ENCODE peak calls at places on chromosome 2, in eight cellular contexts. One of them, this sample, is unnamed.

GRCh38 chr2:142858991-142859390 is 18.5 kb upstream of the KYNU start:
- DNase-seq in RWPE2: no peak
- DNase-seq in left lobe of liver: no peak
- DNase-seq in sciatic nerve: no peak
- DNase-seq in AG10803: no peak
- DNase-seq in activated CD8-positive, alpha-beta memory T cell treated with anti-CD3 and anti-CD28 coated beads for 1 hour: no peak
- DNase-seq in neural progenitor cell: no peak
- DNase-seq in NCI-H146: no peak
- DNase-seq in this sample: no peak

GRCh38 chr2:181977661-181978350 is 7.8 kb upstream of the PPP1R1C start:
- DNase-seq in NCI-H146: no peak
- DNase-seq in AG10803: peak; percentile 22
- DNase-seq in sciatic nerve: no peak
- DNase-seq in RWPE2: peak; percentile 73
- DNase-seq in left lobe of liver: no peak
- DNase-seq in activated CD8-positive, alpha-beta memory T cell treated with anti-CD3 and anti-CD28 coated beads for 1 hour: no peak
- DNase-seq in neural progenitor cell: no peak
- DNase-seq in this sample: no peak

GRCh38 chr2:73897934-73898333 is 5.1 kb downstream of the ACTG2 start:
- DNase-seq in NCI-H146: peak; percentile 11
- DNase-seq in AG10803: no peak
- DNase-seq in left lobe of liver: no peak
- DNase-seq in RWPE2: no peak
- DNase-seq in neural progenitor cell: no peak
- DNase-seq in sciatic nerve: no peak
- DNase-seq in activated CD8-positive, alpha-beta memory T cell treated with anti-CD3 and anti-CD28 coated beads for 1 hour: no peak
- DNase-seq in this sample: no peak

GRCh38 chr2:55460562-55460961 is 40.9 kb upstream of the CCDC88A start:
- DNase-seq in sciatic nerve: no peak
- DNase-seq in left lobe of liver: no peak
- DNase-seq in neural progenitor cell: no peak
- DNase-seq in AG10803: peak; percentile 6
- DNase-seq in activated CD8-positive, alpha-beta memory T cell treated with anti-CD3 and anti-CD28 coated beads for 1 hour: no peak
- DNase-seq in NCI-H146: no peak
- DNase-seq in RWPE2: no peak
- DNase-seq in this sample: peak; percentile 9

GRCh38 chr2:101251844-101252407 is 760 bp upstream of the CNOT11 start:
- DNase-seq in RWPE2: no peak
- DNase-seq in activated CD8-positive, alpha-beta memory T cell treated with anti-CD3 and anti-CD28 coated beads for 1 hour: no peak
- DNase-seq in left lobe of liver: peak; percentile 53
- DNase-seq in AG10803: no peak
- DNase-seq in NCI-H146: peak; percentile 84
- DNase-seq in neural progenitor cell: peak; percentile 42
- DNase-seq in sciatic nerve: no peak
- DNase-seq in this sample: no peak

GRCh38 chr2:173959358-173959884 is 5.8 kb downstream of the SP3 start:
- DNase-seq in NCI-H146: no peak
- DNase-seq in neural progenitor cell: no peak
- DNase-seq in activated CD8-positive, alpha-beta memory T cell treated with anti-CD3 and anti-CD28 coated beads for 1 hour: no peak
- DNase-seq in left lobe of liver: no peak
- DNase-seq in sciatic nerve: no peak
- DNase-seq in RWPE2: no peak
- DNase-seq in AG10803: no peak
- DNase-seq in this sample: no peak

GRCh38 chr2:106323337-106324013 is 129.4 kb upstream of the UXS1 start:
- DNase-seq in activated CD8-positive, alpha-beta memory T cell treated with anti-CD3 and anti-CD28 coated beads for 1 hour: no peak
- DNase-seq in sciatic nerve: no peak
- DNase-seq in AG10803: no peak
- DNase-seq in neural progenitor cell: no peak
- DNase-seq in left lobe of liver: no peak
- DNase-seq in RWPE2: no peak
- DNase-seq in NCI-H146: no peak
- DNase-seq in this sample: no peak

GRCh38 chr2:134271758-134272157 is 17.9 kb downstream of the MGAT5 start:
- DNase-seq in sciatic nerve: no peak
- DNase-seq in activated CD8-positive, alpha-beta memory T cell treated with anti-CD3 and anti-CD28 coated beads for 1 hour: no peak
- DNase-seq in AG10803: no peak
- DNase-seq in neural progenitor cell: no peak
- DNase-seq in RWPE2: no peak
- DNase-seq in left lobe of liver: no peak
- DNase-seq in NCI-H146: peak; percentile 18
- DNase-seq in this sample: no peak

GRCh38 chr2:64840419-64840818 is 148.8 kb upstream of the SLC1A4 start:
- DNase-seq in neural progenitor cell: no peak
- DNase-seq in NCI-H146: no peak
- DNase-seq in activated CD8-positive, alpha-beta memory T cell treated with anti-CD3 and anti-CD28 coated beads for 1 hour: no peak
- DNase-seq in sciatic nerve: no peak
- DNase-seq in RWPE2: no peak
- DNase-seq in AG10803: peak; percentile 83
- DNase-seq in left lobe of liver: no peak
- DNase-seq in this sample: no peak

GRCh38 chr2:192126426-192126825 is 68.3 kb downstream of the TMEFF2 start:
- DNase-seq in neural progenitor cell: no peak
- DNase-seq in AG10803: no peak
- DNase-seq in activated CD8-positive, alpha-beta memory T cell treated with anti-CD3 and anti-CD28 coated beads for 1 hour: no peak
- DNase-seq in left lobe of liver: no peak
- DNase-seq in sciatic nerve: no peak
- DNase-seq in NCI-H146: no peak
- DNase-seq in RWPE2: no peak
- DNase-seq in this sample: no peak

GRCh38 chr2:231093956-231094355 is 30.9 kb downstream of the HTR2B start:
- DNase-seq in activated CD8-positive, alpha-beta memory T cell treated with anti-CD3 and anti-CD28 coated beads for 1 hour: no peak
- DNase-seq in AG10803: no peak
- DNase-seq in RWPE2: no peak
- DNase-seq in NCI-H146: no peak
- DNase-seq in sciatic nerve: no peak
- DNase-seq in neural progenitor cell: no peak
- DNase-seq in left lobe of liver: no peak
- DNase-seq in this sample: no peak

GRCh38 chr2:233209978-233210680 is 41.3 kb upstream of the ATG16L1 start:
- DNase-seq in RWPE2: no peak
- DNase-seq in left lobe of liver: no peak
- DNase-seq in activated CD8-positive, alpha-beta memory T cell treated with anti-CD3 and anti-CD28 coated beads for 1 hour: no peak
- DNase-seq in sciatic nerve: no peak
- DNase-seq in NCI-H146: no peak
- DNase-seq in AG10803: no peak
- DNase-seq in neural progenitor cell: no peak
- DNase-seq in this sample: no peak

GRCh38 chr2:16126141-16126968 is 186.0 kb downstream of the MYCN start:
- DNase-seq in AG10803: no peak
- DNase-seq in sciatic nerve: no peak
- DNase-seq in RWPE2: no peak
- DNase-seq in neural progenitor cell: no peak
- DNase-seq in activated CD8-positive, alpha-beta memory T cell treated with anti-CD3 and anti-CD28 coated beads for 1 hour: no peak
- DNase-seq in NCI-H146: no peak
- DNase-seq in left lobe of liver: no peak
- DNase-seq in this sample: no peak

GRCh38 chr2:151827564-151828142 is 568 bp downstream of the ARL5A start:
- DNase-seq in sciatic nerve: peak; percentile 79
- DNase-seq in AG10803: peak; percentile 21
- DNase-seq in NCI-H146: peak; percentile 25
- DNase-seq in RWPE2: no peak
- DNase-seq in left lobe of liver: peak; percentile 54
- DNase-seq in activated CD8-positive, alpha-beta memory T cell treated with anti-CD3 and anti-CD28 coated beads for 1 hour: no peak
- DNase-seq in neural progenitor cell: peak; percentile 43
- DNase-seq in this sample: peak; percentile 20

GRCh38 chr2:205358351-205358815 is 323.9 kb upstream of the NRP2 start:
- DNase-seq in AG10803: peak; percentile 59
- DNase-seq in neural progenitor cell: peak; percentile 16
- DNase-seq in left lobe of liver: no peak
- DNase-seq in activated CD8-positive, alpha-beta memory T cell treated with anti-CD3 and anti-CD28 coated beads for 1 hour: no peak
- DNase-seq in RWPE2: no peak
- DNase-seq in sciatic nerve: no peak
- DNase-seq in NCI-H146: no peak
- DNase-seq in this sample: no peak

GRCh38 chr2:235649418-235649817 is 155.6 kb downstream of the AGAP1 start:
- DNase-seq in left lobe of liver: no peak
- DNase-seq in NCI-H146: no peak
- DNase-seq in RWPE2: no peak
- DNase-seq in activated CD8-positive, alpha-beta memory T cell treated with anti-CD3 and anti-CD28 coated beads for 1 hour: no peak
- DNase-seq in AG10803: no peak
- DNase-seq in neural progenitor cell: no peak
- DNase-seq in sciatic nerve: no peak
- DNase-seq in this sample: no peak

GRCh38 chr2:197628043-197628500 is 47.3 kb downstream of the RFTN2 start:
- DNase-seq in NCI-H146: no peak
- DNase-seq in neural progenitor cell: peak; percentile 76
- DNase-seq in RWPE2: no peak
- DNase-seq in left lobe of liver: no peak
- DNase-seq in AG10803: peak; percentile 31
- DNase-seq in sciatic nerve: peak; percentile 62
- DNase-seq in activated CD8-positive, alpha-beta memory T cell treated with anti-CD3 and anti-CD28 coated beads for 1 hour: no peak
- DNase-seq in this sample: no peak

GRCh38 chr2:132797551-132797950 is 127.5 kb upstream of the LYPD1 start:
- DNase-seq in left lobe of liver: no peak
- DNase-seq in RWPE2: no peak
- DNase-seq in activated CD8-positive, alpha-beta memory T cell treated with anti-CD3 and anti-CD28 coated beads for 1 hour: no peak
- DNase-seq in NCI-H146: no peak
- DNase-seq in sciatic nerve: no peak
- DNase-seq in neural progenitor cell: no peak
- DNase-seq in AG10803: peak; percentile 65
- DNase-seq in this sample: peak; percentile 55

GRCh38 chr2:234488913-234489451 is 7.9 kb downstream of the ARL4C start:
- DNase-seq in activated CD8-positive, alpha-beta memory T cell treated with anti-CD3 and anti-CD28 coated beads for 1 hour: peak; percentile 55
- DNase-seq in RWPE2: no peak
- DNase-seq in AG10803: no peak
- DNase-seq in sciatic nerve: no peak
- DNase-seq in neural progenitor cell: no peak
- DNase-seq in left lobe of liver: no peak
- DNase-seq in NCI-H146: no peak
- DNase-seq in this sample: no peak

GRCh38 chr2:28407131-28407975 is 14.7 kb downstream of the FOSL2 start:
- DNase-seq in AG10803: no peak
- DNase-seq in left lobe of liver: no peak
- DNase-seq in activated CD8-positive, alpha-beta memory T cell treated with anti-CD3 and anti-CD28 coated beads for 1 hour: no peak
- DNase-seq in neural progenitor cell: no peak
- DNase-seq in sciatic nerve: no peak
- DNase-seq in RWPE2: no peak
- DNase-seq in NCI-H146: no peak
- DNase-seq in this sample: no peak

GRCh38 chr2:29879456-29879855 is 41.9 kb downstream of the ALK start:
- DNase-seq in NCI-H146: no peak
- DNase-seq in left lobe of liver: no peak
- DNase-seq in RWPE2: no peak
- DNase-seq in neural progenitor cell: peak; percentile 52
- DNase-seq in AG10803: no peak
- DNase-seq in activated CD8-positive, alpha-beta memory T cell treated with anti-CD3 and anti-CD28 coated beads for 1 hour: no peak
- DNase-seq in sciatic nerve: no peak
- DNase-seq in this sample: no peak

GRCh38 chr2:118065015-118065666 is 23.1 kb upstream of the INSIG2 start:
- DNase-seq in sciatic nerve: no peak
- DNase-seq in left lobe of liver: no peak
- DNase-seq in AG10803: no peak
- DNase-seq in RWPE2: no peak
- DNase-seq in neural progenitor cell: no peak
- DNase-seq in NCI-H146: no peak
- DNase-seq in activated CD8-positive, alpha-beta memory T cell treated with anti-CD3 and anti-CD28 coated beads for 1 hour: no peak
- DNase-seq in this sample: no peak

GRCh38 chr2:173058673-173059072 is 17.0 kb upstream of the MAP3K20 start:
- DNase-seq in NCI-H146: no peak
- DNase-seq in left lobe of liver: no peak
- DNase-seq in sciatic nerve: no peak
- DNase-seq in neural progenitor cell: no peak
- DNase-seq in AG10803: no peak
- DNase-seq in RWPE2: no peak
- DNase-seq in activated CD8-positive, alpha-beta memory T cell treated with anti-CD3 and anti-CD28 coated beads for 1 hour: no peak
- DNase-seq in this sample: no peak

GRCh38 chr2:37928377-37928776 is 3.3 kb downstream of the RMDN2 start:
- DNase-seq in neural progenitor cell: no peak
- DNase-seq in AG10803: no peak
- DNase-seq in RWPE2: no peak
- DNase-seq in left lobe of liver: no peak
- DNase-seq in activated CD8-positive, alpha-beta memory T cell treated with anti-CD3 and anti-CD28 coated beads for 1 hour: no peak
- DNase-seq in NCI-H146: no peak
- DNase-seq in sciatic nerve: no peak
- DNase-seq in this sample: no peak

GRCh38 chr2:133477614-133477990 is 90.7 kb downstream of the NCKAP5 start:
- DNase-seq in NCI-H146: no peak
- DNase-seq in activated CD8-positive, alpha-beta memory T cell treated with anti-CD3 and anti-CD28 coated beads for 1 hour: no peak
- DNase-seq in sciatic nerve: no peak
- DNase-seq in AG10803: no peak
- DNase-seq in neural progenitor cell: no peak
- DNase-seq in left lobe of liver: no peak
- DNase-seq in RWPE2: peak; percentile 63
- DNase-seq in this sample: peak; percentile 26

GRCh38 chr2:119367472-119368099 is 809 bp downstream of the DBI start:
- DNase-seq in RWPE2: no peak
- DNase-seq in left lobe of liver: peak; percentile 89
- DNase-seq in NCI-H146: peak; percentile 67
- DNase-seq in neural progenitor cell: peak; percentile 83
- DNase-seq in AG10803: peak; percentile 8
- DNase-seq in activated CD8-positive, alpha-beta memory T cell treated with anti-CD3 and anti-CD28 coated beads for 1 hour: no peak
- DNase-seq in sciatic nerve: peak; percentile 74
- DNase-seq in this sample: peak; percentile 56

GRCh38 chr2:70645733-70646420 is 92.3 kb upstream of the TGFA start:
- DNase-seq in activated CD8-positive, alpha-beta memory T cell treated with anti-CD3 and anti-CD28 coated beads for 1 hour: no peak
- DNase-seq in left lobe of liver: no peak
- DNase-seq in AG10803: no peak
- DNase-seq in NCI-H146: peak; percentile 9
- DNase-seq in RWPE2: no peak
- DNase-seq in sciatic nerve: no peak
- DNase-seq in neural progenitor cell: peak; percentile 38
- DNase-seq in this sample: no peak

GRCh38 chr2:50444286-50444685 is 587.6 kb downstream of the NRXN1 start:
- DNase-seq in activated CD8-positive, alpha-beta memory T cell treated with anti-CD3 and anti-CD28 coated beads for 1 hour: no peak
- DNase-seq in NCI-H146: peak; percentile 83
- DNase-seq in sciatic nerve: no peak
- DNase-seq in RWPE2: no peak
- DNase-seq in left lobe of liver: no peak
- DNase-seq in AG10803: no peak
- DNase-seq in neural progenitor cell: no peak
- DNase-seq in this sample: no peak

GRCh38 chr2:71776227-71776626 is 322.9 kb downstream of the DYSF start:
- DNase-seq in RWPE2: no peak
- DNase-seq in left lobe of liver: no peak
- DNase-seq in AG10803: no peak
- DNase-seq in sciatic nerve: no peak
- DNase-seq in NCI-H146: no peak
- DNase-seq in neural progenitor cell: no peak
- DNase-seq in activated CD8-positive, alpha-beta memory T cell treated with anti-CD3 and anti-CD28 coated beads for 1 hour: no peak
- DNase-seq in this sample: no peak

GRCh38 chr2:25347205-25347815 is 5.6 kb upstream of the DNMT3A start:
- DNase-seq in neural progenitor cell: peak; percentile 0
- DNase-seq in activated CD8-positive, alpha-beta memory T cell treated with anti-CD3 and anti-CD28 coated beads for 1 hour: no peak
- DNase-seq in RWPE2: no peak
- DNase-seq in AG10803: no peak
- DNase-seq in sciatic nerve: no peak
- DNase-seq in NCI-H146: no peak
- DNase-seq in left lobe of liver: no peak
- DNase-seq in this sample: no peak

GRCh38 chr2:48587560-48587959 is 30.1 kb upstream of the GTF2A1L start:
- DNase-seq in NCI-H146: no peak
- DNase-seq in AG10803: no peak
- DNase-seq in left lobe of liver: no peak
- DNase-seq in neural progenitor cell: no peak
- DNase-seq in RWPE2: no peak
- DNase-seq in sciatic nerve: no peak
- DNase-seq in activated CD8-positive, alpha-beta memory T cell treated with anti-CD3 and anti-CD28 coated beads for 1 hour: no peak
- DNase-seq in this sample: no peak

GRCh38 chr2:228282371-228282770 is 100.9 kb upstream of the SPHKAP start:
- DNase-seq in sciatic nerve: no peak
- DNase-seq in RWPE2: no peak
- DNase-seq in activated CD8-positive, alpha-beta memory T cell treated with anti-CD3 and anti-CD28 coated beads for 1 hour: no peak
- DNase-seq in neural progenitor cell: no peak
- DNase-seq in NCI-H146: no peak
- DNase-seq in AG10803: no peak
- DNase-seq in left lobe of liver: no peak
- DNase-seq in this sample: no peak

GRCh38 chr2:45072064-45072861 is 63.0 kb upstream of the SIX2 start:
- DNase-seq in left lobe of liver: no peak
- DNase-seq in NCI-H146: no peak
- DNase-seq in RWPE2: no peak
- DNase-seq in neural progenitor cell: no peak
- DNase-seq in AG10803: no peak
- DNase-seq in activated CD8-positive, alpha-beta memory T cell treated with anti-CD3 and anti-CD28 coated beads for 1 hour: no peak
- DNase-seq in sciatic nerve: no peak
- DNase-seq in this sample: no peak

This sample was measured in hepatic stellate cell.